ENCODE peak calls at places on chromosome 19, in five cellular contexts. Y, B, H, F and V are unnamed samples. For H3K4me1, the result is how much of the 10 kb centered on the place peaks cover.

GRCh38 chr19:12722566-12723382 is 958 bp downstream of the TNPO2 start:
- DNase-seq in H (peak), F (peak), B (peak), Y (peak), V (peak)

GRCh38 chr19:50255115-50255514 is 51.7 kb downstream of the MYH14 start:
- DNase-seq in B (no peak), F (no peak), Y (no peak), H (no peak), V (no peak)

GRCh38 chr19:2015611-2015950 is at the start of gene BTBD2:
- DNase-seq in B (peak), F (peak), Y (no peak), H (peak), V (peak)

GRCh38 chr19:29819986-29820385 is 8.2 kb downstream of the CCNE1 start:
- DNase-seq in B (no peak), H (no peak), Y (no peak), F (no peak), V (no peak)

GRCh38 chr19:36547001-36547732 is 19.1 kb upstream of the ZNF260 start:
- DNase-seq in B (peak), F (no peak), Y (no peak), H (no peak), V (peak)

GRCh38 chr19:18373892-18374629 is 11.9 kb upstream of the GDF15 start:
- DNase-seq in Y (peak), H (peak), B (peak), F (peak), V (peak)

GRCh38 chr19:1365306-1365963 is 18.3 kb upstream of the NDUFS7 start:
- DNase-seq in H (no peak), Y (no peak), B (no peak), F (no peak), V (no peak)

GRCh38 chr19:7636691-7637373 is at the start of gene STXBP2:
- DNase-seq in B (peak), F (peak), Y (peak), H (no peak), V (peak)

GRCh38 chr19:2351591-2351990 is 8.5 kb upstream of the TMPRSS9 start:
- DNase-seq in F (no peak), H (no peak), Y (no peak), B (no peak), V (no peak)

GRCh38 chr19:38977445-38978314 is 2.1 kb upstream of the FBXO17 start:
- DNase-seq in F (no peak), H (no peak), B (no peak), Y (no peak), V (peak)

GRCh38 chr19:2276429-2276989 is 5.5 kb downstream of the PEAK3 start:
- DNase-seq in H (no peak), Y (no peak), F (no peak), B (no peak), V (no peak)

GRCh38 chr19:46000497-46001246 is 5.4 kb downstream of the CCDC61 start:
- DNase-seq in B (peak), Y (no peak), H (no peak), F (peak), V (no peak)

GRCh38 chr19:18697680-18698079 is 14.2 kb downstream of the CRTC1 start:
- DNase-seq in Y (no peak), H (no peak), F (no peak), B (no peak), V (no peak)

GRCh38 chr19:47756953-47757608 is 11.7 kb downstream of the NOP53 start:
- DNase-seq in B (no peak), F (no peak), H (no peak), Y (no peak), V (no peak)

GRCh38 chr19:38221919-38222828 is 1.8 kb downstream of the DPF1 start:
- DNase-seq in Y (no peak), F (no peak), H (no peak), B (no peak), V (peak)

GRCh38 chr19:30696514-30696913 is 324.3 kb downstream of the ZNF536 start:
- DNase-seq in B (peak), Y (no peak), F (no peak), H (no peak), V (no peak)

GRCh38 chr19:35126624-35126959 is 8.3 kb downstream of the LGI4 start:
- DNase-seq in H (no peak), F (no peak), Y (peak), B (no peak), V (no peak)

GRCh38 chr19:4186087-4186993 is 3.9 kb downstream of the ANKRD24 start:
- DNase-seq in B (peak), F (peak), H (peak), Y (peak), V (peak)

GRCh38 chr19:6811906-6812305 is 39.4 kb downstream of the VAV1 start:
- DNase-seq in F (no peak), Y (no peak), H (no peak), B (peak), V (peak)

GRCh38 chr19:29817316-29817715 is 5.5 kb downstream of the CCNE1 start:
- DNase-seq in H (no peak), Y (no peak), B (no peak), F (no peak), V (no peak)

GRCh38 chr19:18167975-18168645 is 5.5 kb upstream of the IFI30 start:
- DNase-seq in F (no peak), Y (no peak), H (no peak), B (peak), V (no peak)

GRCh38 chr19:49666120-49666444 is 349 bp downstream of the BCL2L12 start:
- DNase-seq in H (no peak), Y (no peak), B (no peak), F (no peak), V (no peak)

GRCh38 chr19:6273701-6274601 is 5.8 kb downstream of the MLLT1 start:
- DNase-seq in F (no peak), Y (peak), B (no peak), H (peak), V (peak)

GRCh38 chr19:53057904-53058579 is 13.5 kb downstream of the ERVV-2 start:
- DNase-seq in F (no peak), H (no peak), Y (no peak), B (no peak), V (peak)

GRCh38 chr19:39127812-39128510 is 2.4 kb downstream of the PAK4 start:
- DNase-seq in H (no peak), F (no peak), Y (no peak), B (no peak), V (no peak)

GRCh38 chr19:38526430-38526829 is 91.3 kb downstream of the MAP4K1 start:
- DNase-seq in Y (no peak), H (no peak), F (no peak), B (no peak), V (no peak)

GRCh38 chr19:46080561-46080960 is 39.8 kb upstream of the IGFL4 start:
- DNase-seq in B (no peak), H (no peak), F (no peak), Y (no peak), V (peak)

GRCh38 chr19:48918801-48919247 is 14.7 kb upstream of the DHDH start:
- DNase-seq in Y (no peak), F (no peak), B (peak), H (no peak), V (no peak)

GRCh38 chr19:1269065-1269477 is at the start of gene CIRBP:
- DNase-seq in H (peak), Y (peak), F (peak), B (peak), V (peak)

GRCh38 chr19:17528610-17529009 is 17.2 kb downstream of the PGLS start:
- DNase-seq in Y (no peak), B (no peak), H (no peak), F (no peak), V (no peak)

GRCh38 chr19:5313307-5313706 is 27.3 kb downstream of the PTPRS start:
- DNase-seq in B (no peak), F (no peak), Y (no peak), H (no peak), V (no peak)

GRCh38 chr19:49453757-49454248 is 778 bp downstream of the ALDH16A1 start:
- DNase-seq in Y (no peak), H (no peak), B (no peak), F (no peak), V (no peak)

GRCh38 chr19:32595491-32595890 is 14.5 kb downstream of the PDCD5 start:
- DNase-seq in B (no peak), F (no peak), H (no peak), Y (no peak), V (no peak)

GRCh38 chr19:3249408-3249807 is 24.9 kb downstream of the CELF5 start:
- DNase-seq in B (peak), F (no peak), H (no peak), Y (no peak), V (no peak)

GRCh38 chr19:56477429-56478338 is 539 bp upstream of the ZNF667 start:
- DNase-seq in B (peak), F (peak), H (peak), Y (peak), V (peak)

GRCh38 chr19:19053508-19054314 is 10.1 kb upstream of the SLC25A42 start:
- DNase-seq in Y (no peak), F (peak), B (peak), H (peak), V (no peak)

GRCh38 chr19:44741258-44741731 is 7.2 kb upstream of the BCL3 start:
- DNase-seq in F (no peak), Y (no peak), H (no peak), B (no peak), V (peak)
- H3K4me1 ChIP-seq in F (under half), Y (under half), H (under half), B (under half), V (under half)

DNA sequence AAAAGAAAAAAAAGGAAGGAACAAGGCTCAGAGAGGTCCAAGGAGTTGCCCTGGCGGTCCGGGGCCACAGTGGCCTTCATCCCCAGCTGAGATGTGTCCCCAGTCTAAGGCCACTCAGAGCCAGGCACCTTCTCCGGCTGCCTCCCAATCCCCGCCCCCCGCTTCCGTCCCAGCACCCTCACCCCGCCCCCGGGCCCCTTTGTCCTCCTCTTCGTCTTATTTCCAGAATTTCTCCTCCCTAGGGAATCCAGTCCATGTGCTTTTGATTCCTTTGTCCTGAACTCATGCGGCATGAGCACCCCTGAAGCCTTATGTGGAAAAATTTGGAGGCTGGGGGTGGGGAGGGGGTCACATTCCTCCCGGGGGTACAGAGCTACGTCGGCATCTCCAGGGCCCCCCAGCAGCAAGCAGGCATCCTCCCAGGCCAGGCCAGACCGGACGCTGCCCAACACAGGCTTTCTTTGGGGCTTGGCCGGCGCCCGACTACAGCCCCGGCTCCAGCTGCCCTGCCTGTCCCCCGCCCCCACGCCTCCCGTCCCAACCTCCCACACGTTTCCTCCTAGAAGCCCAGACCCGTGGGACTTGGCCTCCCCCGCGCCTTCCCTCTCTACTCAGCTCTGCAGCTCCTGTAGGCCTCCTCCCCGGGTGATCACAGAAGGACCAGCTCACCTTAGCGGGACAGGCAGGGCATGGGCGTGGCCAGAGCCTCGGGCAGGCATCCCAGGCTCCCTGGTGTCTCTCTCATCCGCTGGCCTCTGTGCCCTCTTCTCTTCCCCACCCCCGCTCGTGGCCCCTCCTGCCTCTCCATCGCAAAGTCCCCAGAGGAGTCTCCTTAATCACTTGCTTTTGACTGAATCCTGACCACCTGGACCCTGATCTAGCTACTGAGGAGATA is 17.8 kb upstream of the ADGRE5 start:
- DNase-seq in F (no peak), H (peak), Y (peak), B (peak), V (peak)
- H3K4me1 ChIP-seq in F (half or more), H (under half), Y (under half), B (under half), V (under half)

DNA sequence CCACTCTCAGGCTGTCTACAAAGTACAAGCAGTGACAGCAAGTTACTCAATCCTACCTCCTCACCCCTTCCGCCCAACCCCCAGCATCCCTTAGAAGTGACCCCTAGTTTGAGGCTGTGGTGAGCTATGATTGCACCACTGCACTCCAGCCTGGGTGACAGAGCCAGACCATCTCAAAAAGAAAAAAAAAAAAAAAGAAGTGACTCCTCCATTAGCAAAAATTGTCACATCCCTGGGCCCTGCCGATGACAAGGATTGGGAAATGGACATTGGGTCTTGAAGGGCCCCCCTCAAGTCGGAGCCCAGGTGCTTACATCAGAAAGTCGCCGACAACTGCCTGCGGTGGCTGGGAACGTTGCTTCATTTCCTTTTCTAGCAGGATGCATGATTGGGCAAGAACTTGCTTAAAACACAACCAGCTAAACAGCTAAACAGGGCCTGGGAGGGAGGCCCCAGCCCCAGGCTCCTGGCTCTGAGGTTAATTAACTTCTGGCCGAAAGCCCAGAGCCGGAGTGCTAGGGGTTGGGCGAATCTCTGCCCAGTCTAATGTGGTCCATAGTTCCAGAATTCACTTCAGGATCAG is 15.3 kb downstream of the RAB3D start:
- DNase-seq in Y (peak), H (peak), B (peak), F (no peak), V (peak)
- H3K4me1 ChIP-seq in Y (under half), H (under half), B (under half), F (under half), V (under half)

GRCh38 chr19:44753932-44754742 is 5.6 kb downstream of the BCL3 start:
- DNase-seq in F (peak), B (peak), H (peak), Y (peak), V (peak)
- H3K4me1 ChIP-seq in F (half or more), B (under half), H (under half), Y (half or more), V (under half)

GRCh38 chr19:40719414-40719894 is 2.5 kb downstream of the ITPKC start:
- DNase-seq in B (no peak), Y (no peak), H (no peak), F (no peak), V (peak)
- H3K4me1 ChIP-seq in B (under half), Y (under half), H (under half), F (half or more), V (under half)

GRCh38 chr19:42287017-42287825 is 14.7 kb upstream of the PRR19 start:
- DNase-seq in H (peak), Y (no peak), B (no peak), F (no peak), V (no peak)

GRCh38 chr19:42286349-42287016 is 15.4 kb upstream of the PRR19 start:
- DNase-seq in F (no peak), H (peak), Y (no peak), B (peak), V (no peak)

GRCh38 chr19:42285546-42285945 is 16.4 kb upstream of the PRR19 start:
- DNase-seq in H (peak), B (no peak), F (no peak), Y (no peak), V (no peak)

GRCh38 chr19:42284641-42285341 is 15.7 kb downstream of the CIC start:
- DNase-seq in B (no peak), Y (no peak), H (peak), F (no peak), V (no peak)

GRCh38 chr19:42285988-42286348 is 16.0 kb upstream of the PRR19 start:
- DNase-seq in Y (no peak), B (no peak), H (no peak), F (no peak), V (no peak)
- H3K4me1 ChIP-seq in Y (half or more), B (under half), H (under half), F (under half), V (under half)

DNA sequence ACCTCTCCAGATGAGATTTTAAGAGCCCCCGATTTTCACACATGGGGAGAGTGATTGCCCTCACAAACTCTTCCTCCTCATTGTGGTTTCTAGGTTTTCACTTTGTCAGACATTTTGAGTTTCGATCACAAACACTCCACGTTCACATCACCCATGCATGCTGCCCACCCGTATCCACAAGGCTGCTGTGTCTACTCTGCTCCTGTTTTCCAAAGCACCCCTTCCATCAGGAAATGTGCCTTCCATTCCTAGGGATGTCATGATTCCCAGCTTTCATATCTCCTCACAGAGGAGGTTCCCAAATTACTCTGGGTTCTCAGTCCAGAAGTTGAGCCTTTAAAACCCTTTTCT is 45.8 kb upstream of the CEACAM21 start:
- DNase-seq in Y (no peak), F (no peak), B (no peak), H (no peak), V (no peak)
- H3K4me1 ChIP-seq in Y (under half), F (under half), B (under half), H (under half), V (under half)